ENCODE peak calls at places on chromosomes 13 and 19, in ten cellular contexts. U, F, E, G, S, N, D, W, P and A are unnamed samples. For H3K4me1, the result is how much of the 10 kb centered on the place peaks cover.

GRCh38 chr13:41785402-41786142 is 175.3 kb downstream of the VWA8 start:
- DNase-seq in U (no peak), F (no peak), E (no peak), G (no peak), S (no peak), N (no peak), D (no peak), W (no peak), P (no peak), A (no peak)

GRCh38 chr19:16262618-16263017 is 62.0 kb upstream of the KLF2 start:
- DNase-seq in U (no peak), F (peak), E (peak), G (no peak), S (no peak), N (peak), D (peak), W (no peak), P (no peak), A (no peak)

GRCh38 chr13:76820759-76821158 is 65.4 kb downstream of the KCTD12 start:
- DNase-seq in U (peak), F (peak), E (peak), G (peak), S (no peak), N (no peak), D (peak), W (no peak), P (no peak), A (peak)

GRCh38 chr13:50387124-50387581 is 371.9 kb downstream of the KCNRG start:
- DNase-seq in U (no peak), F (no peak), E (peak), G (peak), S (no peak), N (peak), D (peak), W (peak), P (peak), A (peak)

GRCh38 chr19:54670576-54671347 is 8.0 kb downstream of the LILRB4 start:
- DNase-seq in U (no peak), F (no peak), E (no peak), G (no peak), S (no peak), N (no peak), D (no peak), W (no peak), P (no peak), A (no peak)

GRCh38 chr19:46783670-46784069 is 4.7 kb downstream of the SLC1A5 start:
- DNase-seq in U (no peak), F (no peak), E (no peak), G (no peak), S (no peak), N (no peak), D (no peak), W (no peak), P (no peak), A (peak)

GRCh38 chr19:42176990-42177685 is 40.3 kb downstream of the DEDD2 start:
- DNase-seq in U (peak), F (peak), E (peak), G (peak), S (peak), N (peak), D (peak), W (peak), P (no peak), A (peak)

GRCh38 chr19:3366761-3367571 is 583 bp downstream of the NFIC start:
- DNase-seq in U (peak), F (peak), E (peak), G (peak), S (no peak), N (peak), D (peak), W (peak), P (no peak), A (peak)

GRCh38 chr13:110421696-110422395 is 114.8 kb downstream of the COL4A2 start:
- DNase-seq in U (no peak), F (peak), E (no peak), G (no peak), S (no peak), N (no peak), D (no peak), W (no peak), P (no peak), A (no peak)

GRCh38 chr13:21240586-21240985 is 64.1 kb downstream of the MRPL57 start:
- DNase-seq in U (no peak), F (peak), E (no peak), G (no peak), S (no peak), N (no peak), D (no peak), W (no peak), P (no peak), A (no peak)

DNA sequence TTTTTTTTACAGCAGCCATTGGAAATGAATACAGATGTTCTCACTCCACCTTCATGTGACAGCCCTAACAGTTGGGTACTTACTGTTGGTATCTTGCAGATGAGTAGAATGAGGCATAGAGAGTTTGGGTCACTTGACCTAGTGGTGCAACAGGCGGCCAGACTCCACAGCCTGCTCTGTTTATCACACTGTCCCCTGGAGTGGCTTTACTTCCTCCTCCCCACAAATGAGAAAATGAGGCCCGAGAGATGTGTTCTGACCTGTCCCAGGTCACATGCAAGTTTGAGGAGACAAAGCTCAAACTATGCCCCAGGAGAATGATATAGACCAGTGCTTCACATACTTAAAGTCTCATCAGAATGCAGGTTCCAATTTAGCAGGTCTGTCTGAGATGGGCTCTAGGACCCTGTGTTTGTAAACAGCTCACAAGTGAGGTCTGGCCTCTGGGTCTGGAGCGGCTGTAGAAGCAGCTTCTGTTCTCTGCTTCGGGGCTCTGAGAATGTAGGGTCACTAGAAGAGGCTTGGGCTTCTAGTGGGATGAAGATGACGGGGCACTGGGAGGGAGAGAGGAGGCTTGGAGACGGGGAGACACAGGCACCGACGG is 37.4 kb upstream of the RCBTB2 start:
- DNase-seq in U (no peak), F (no peak), E (no peak), G (no peak), S (no peak), N (no peak), D (no peak), W (peak), P (no peak), A (no peak)
- H3K4me1 ChIP-seq in U (under half), F (under half), E (under half), G (under half), S (under half), N (under half), D (under half), W (under half), P (under half), A (under half)

DNA sequence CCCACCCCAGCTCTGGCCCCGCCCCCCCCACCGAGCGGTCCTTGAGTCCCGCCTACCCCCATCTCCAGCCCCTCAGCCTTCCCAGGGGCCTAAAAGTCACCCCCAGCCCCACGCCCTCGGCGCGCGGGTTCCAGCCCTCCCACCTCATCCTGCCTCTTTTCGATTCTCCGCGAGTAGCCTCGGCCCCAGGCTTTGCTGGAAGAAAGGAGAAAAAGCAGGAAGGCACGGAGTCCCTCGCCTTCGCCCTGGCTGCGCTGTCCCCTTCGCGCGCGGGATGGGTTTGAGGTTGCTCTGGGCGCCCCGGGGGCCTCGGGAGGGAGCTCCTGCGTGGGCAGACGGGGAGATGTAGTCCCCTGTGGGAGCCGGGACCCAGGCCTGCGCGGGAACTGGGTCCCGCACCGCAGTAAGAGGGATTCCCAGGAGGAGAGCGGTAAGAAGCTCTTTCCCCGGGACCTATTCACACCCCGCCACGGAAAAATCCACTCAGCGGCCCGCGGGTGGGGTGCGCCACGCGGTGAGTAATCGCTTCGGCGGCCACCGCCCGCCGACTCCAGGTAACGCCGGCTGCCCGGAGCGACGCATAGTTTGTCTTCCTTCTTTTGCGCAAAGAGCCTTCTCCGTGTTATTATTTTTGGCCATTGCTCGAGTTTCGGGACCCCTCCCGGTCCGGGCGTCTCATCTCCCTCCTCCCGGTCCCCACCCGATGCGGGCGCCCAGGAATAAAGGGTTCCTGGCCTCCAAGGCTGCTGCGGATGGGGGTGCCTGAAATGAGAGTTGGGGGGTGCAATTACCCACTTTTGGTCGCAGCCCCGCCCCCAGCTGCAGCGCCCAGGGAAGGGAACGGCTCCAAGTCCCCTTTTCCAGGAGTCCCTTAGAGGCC is 863 bp upstream of the CRLF1 start:
- DNase-seq in U (no peak), F (no peak), E (no peak), G (no peak), S (no peak), N (peak), D (no peak), W (no peak), P (no peak), A (no peak)
- H3K4me1 ChIP-seq in U (under half), F (under half), E (under half), G (under half), S (under half), N (under half), D (under half), W (under half), P (under half), A (under half)

GRCh38 chr13:113489549-113490495 is 689 bp downstream of the DCUN1D2 start:
- DNase-seq in U (peak), F (peak), E (peak), G (no peak), S (peak), N (peak), D (no peak), W (peak), P (no peak), A (peak)
- H3K4me1 ChIP-seq in U (half or more), F (under half), E (under half), G (under half), S (under half), N (half or more), D (half or more), W (under half), P (under half), A (under half)

GRCh38 chr19:658916-659839 is 3.8 kb downstream of the RNF126 start:
- DNase-seq in U (peak), F (peak), E (no peak), G (peak), S (no peak), N (no peak), D (peak), W (no peak), P (no peak), A (no peak)

GRCh38 chr19:662962-663681 is at the start of gene RNF126:
- DNase-seq in U (peak), F (peak), E (peak), G (peak), S (peak), N (peak), D (peak), W (peak), P (peak), A (peak)

GRCh38 chr19:662207-662961 is 630 bp downstream of the RNF126 start:
- DNase-seq in U (peak), F (peak), E (no peak), G (peak), S (no peak), N (peak), D (peak), W (peak), P (no peak), A (peak)

GRCh38 chr19:661427-662196 is 1.4 kb downstream of the RNF126 start:
- DNase-seq in U (peak), F (no peak), E (no peak), G (peak), S (no peak), N (no peak), D (peak), W (no peak), P (no peak), A (no peak)

GRCh38 chr19:660793-661426 is 2.1 kb downstream of the RNF126 start:
- DNase-seq in U (peak), F (no peak), E (no peak), G (no peak), S (no peak), N (no peak), D (no peak), W (no peak), P (no peak), A (no peak)
- H3K4me1 ChIP-seq in U (half or more), F (under half), E (half or more), G (under half), S (under half), N (under half), D (half or more), W (under half), P (under half), A (under half)